ENCODE peak calls at places on chromosome X, in six cellular contexts. F is heart left ventricle, E is AG04449, S is kidney, Q is neural progenitor cell, T is colonic mucosa. C is an unnamed sample.
A peak's percentile ranks its signal among the peaks of the same experiment; 100 is the strongest.

GRCh38 chrX:96591418-96591817 is 93.2 kb upstream of the DIAPH2 start:
- DNase-seq in F (no peak), S (no peak), Q (no peak), T (no peak), E (no peak), C (peak; percentile 32)

GRCh38 chrX:39899876-39900787 is 197.6 kb downstream of the BCOR start:
- DNase-seq in T (no peak), S (no peak), E (no peak), F (no peak), Q (no peak), C (peak; percentile 79)

GRCh38 chrX:110600745-110601310 is 194.8 kb downstream of the CHRDL1 start:
- DNase-seq in T (no peak), Q (no peak), S (no peak), F (no peak), E (no peak), C (no peak)

GRCh38 chrX:18995216-18995615 is 11.3 kb upstream of the PHKA2 start:
- DNase-seq in Q (no peak), E (peak; percentile 34), T (no peak), S (no peak), F (no peak), C (peak; percentile 27)

GRCh38 chrX:132676561-132677186 is 187.8 kb upstream of the MBNL3 start:
- DNase-seq in E (no peak), F (no peak), Q (peak; percentile 31), S (no peak), T (no peak), C (no peak)

GRCh38 chrX:80808854-80809493 is 703 bp downstream of the BRWD3 start:
- DNase-seq in T (peak; percentile 41), E (no peak), S (no peak), Q (peak; percentile 23), F (peak; percentile 25), C (no peak)

GRCh38 chrX:137071596-137071995 is 37.8 kb upstream of the GPR101 start:
- DNase-seq in T (no peak), Q (no peak), F (no peak), S (no peak), E (no peak), C (no peak)

GRCh38 chrX:137549846-137550534 is 15.9 kb upstream of the ZIC3 start:
- DNase-seq in Q (peak; percentile 77), E (no peak), T (no peak), F (no peak), S (no peak), C (no peak)

GRCh38 chrX:9957743-9958142 is 9.4 kb upstream of the CLDN34 start:
- DNase-seq in E (no peak), Q (no peak), F (no peak), S (no peak), T (no peak), C (no peak)

GRCh38 chrX:46340696-46341095 is 204.5 kb downstream of the ZNF674 start:
- DNase-seq in E (no peak), F (no peak), Q (no peak), T (no peak), S (no peak), C (no peak)

GRCh38 chrX:107716816-107717700 is 58.5 kb downstream of the TSC22D3 start:
- DNase-seq in S (peak; percentile 96), F (peak; percentile 87), T (peak; percentile 89), E (no peak), Q (peak; percentile 69), C (no peak)

GRCh38 chrX:31715675-31716074 is 643.8 kb upstream of the FTHL17 start:
- DNase-seq in F (no peak), E (no peak), T (no peak), S (no peak), Q (no peak), C (no peak)

GRCh38 chrX:102042706-102043325 is 82.7 kb upstream of the TCEAL2 start:
- DNase-seq in E (peak; percentile 0), F (no peak), S (peak; percentile 19), Q (no peak), T (no peak), C (no peak)

GRCh38 chrX:153885968-153886903 is at the start of gene L1CAM:
- DNase-seq in Q (peak; percentile 64), E (no peak), S (peak; percentile 68), T (no peak), F (no peak), C (no peak)

GRCh38 chrX:108735087-108735679 is 1.2 kb downstream of the IRS4 start:
- DNase-seq in T (no peak), E (no peak), S (peak; percentile 69), F (no peak), Q (peak; percentile 60), C (no peak)

GRCh38 chrX:68997911-68998310 is 167.3 kb downstream of the PJA1 start:
- DNase-seq in T (peak; percentile 52), S (peak; percentile 83), F (peak; percentile 73), Q (no peak), E (no peak), C (no peak)

GRCh38 chrX:12237131-12237530 is 98.9 kb downstream of the FRMPD4 start:
- DNase-seq in S (no peak), E (no peak), F (no peak), T (no peak), Q (no peak), C (no peak)

GRCh38 chrX:42027367-42028025 is 104.1 kb upstream of the CASK start:
- DNase-seq in F (no peak), E (no peak), Q (no peak), T (no peak), S (no peak), C (no peak)

GRCh38 chrX:45807572-45808425 is 607.1 kb upstream of the DIPK2B start:
- DNase-seq in T (no peak), Q (peak; percentile 32), S (no peak), E (peak; percentile 16), F (no peak), C (peak; percentile 72)

GRCh38 chrX:105552395-105552794 is 269.9 kb upstream of the NRK start:
- DNase-seq in T (no peak), Q (no peak), S (no peak), E (no peak), F (no peak), C (no peak)

GRCh38 chrX:53280703-53281320 is 572 bp downstream of the IQSEC2 start:
- DNase-seq in Q (peak; percentile 27), S (peak; percentile 80), F (peak; percentile 61), E (no peak), T (peak; percentile 45), C (no peak)

DNA sequence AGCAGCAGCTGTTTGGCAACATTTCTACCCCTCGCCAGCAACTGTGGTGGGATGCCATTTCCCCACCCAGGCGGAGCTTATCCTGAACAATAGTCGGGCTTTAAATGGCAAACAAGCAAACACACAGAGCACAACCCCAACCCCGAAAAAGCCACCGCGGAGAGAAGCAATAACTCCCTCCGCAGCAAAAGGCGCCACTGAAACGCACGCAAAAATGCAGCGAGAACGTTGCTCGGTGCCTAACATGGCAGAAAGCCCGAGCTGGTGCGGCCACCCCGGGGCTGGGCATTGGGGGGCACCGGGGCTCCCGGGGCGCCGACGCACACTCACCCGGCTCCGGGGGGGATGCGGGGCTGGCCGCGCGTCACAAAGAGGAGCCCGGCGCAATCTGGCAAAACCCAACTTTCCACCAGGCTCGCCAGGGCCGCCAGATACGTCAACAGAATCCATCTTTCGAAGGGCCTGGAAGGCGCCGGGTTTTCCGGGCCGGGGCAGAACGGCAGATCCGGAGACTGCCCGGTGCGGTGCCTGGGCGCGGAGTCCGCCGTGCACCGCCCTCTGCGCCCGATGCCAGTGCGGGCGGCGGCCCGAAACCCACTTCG is 818 bp downstream of the RAI2 start:
- DNase-seq in F (no peak), T (no peak), E (no peak), S (peak; percentile 73), Q (peak; percentile 39), C (no peak)
- H3K4me3 ChIP-seq in F (peak overlapping the region; percentile 79), T (peak overlapping the region; percentile 31), E (peak overlapping the region; percentile 18), S (peak overlapping the region; percentile 44), Q (peak overlapping the region; percentile 58), C (peak overlapping the region; percentile 25)

DNA sequence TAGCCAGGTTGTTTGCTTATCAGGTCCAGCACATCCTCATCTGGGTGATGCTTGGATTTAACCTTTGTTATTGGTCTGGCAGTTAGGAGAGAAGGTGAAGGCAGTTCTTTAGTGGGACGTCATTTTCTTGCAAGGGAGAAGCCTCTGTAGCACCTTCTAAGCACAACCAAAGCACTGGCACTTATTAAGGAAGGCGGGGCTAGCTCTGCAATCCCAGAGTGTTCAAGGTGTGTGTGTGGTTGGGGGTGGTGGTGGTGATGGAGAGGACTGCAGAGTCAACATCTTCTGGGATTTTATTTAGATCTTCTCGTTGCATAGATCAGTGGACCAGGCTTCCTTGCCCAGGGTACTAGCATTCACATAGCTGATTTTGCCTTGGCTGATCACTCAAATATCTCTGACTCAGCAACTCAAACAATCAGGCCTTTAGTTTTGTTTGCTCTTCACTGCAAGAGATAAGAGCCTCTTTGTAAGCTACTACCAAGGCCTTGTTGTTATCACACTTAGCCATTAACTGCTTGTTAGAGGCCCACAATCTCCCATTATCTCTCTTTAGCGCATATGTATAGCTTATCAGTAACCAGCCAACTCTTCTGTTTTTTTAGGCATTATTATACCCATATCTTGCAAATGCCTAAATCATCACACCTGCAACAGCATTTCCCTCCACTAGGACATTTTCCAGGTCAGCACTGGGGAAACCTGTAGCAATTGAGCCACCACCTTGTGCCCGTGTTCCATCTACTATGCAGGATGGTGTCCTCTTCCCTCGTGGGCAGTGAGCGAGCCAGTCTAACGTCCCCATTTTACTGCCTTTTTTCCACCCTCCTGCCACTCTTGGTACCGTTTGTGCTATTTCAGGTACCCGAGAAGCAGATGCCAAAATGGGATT is 36.5 kb upstream of the LINC00632 start:
- DNase-seq in S (no peak), E (no peak), T (no peak), F (no peak), Q (no peak), C (no peak)
- TF ChIP-seq CTCF in S (no peak), E (no peak), T (no peak), F (no peak), Q (no peak), C (no peak)

GRCh38 chrX:22329783-22330182 is 57.1 kb downstream of the CBLL2 start:
- DNase-seq in S (no peak), Q (no peak), T (no peak), F (no peak), E (no peak), C (no peak)

GRCh38 chrX:22320236-22320635 is 47.5 kb downstream of the CBLL2 start:
- DNase-seq in Q (peak; percentile 76), E (no peak), S (no peak), T (no peak), F (no peak), C (no peak)

GRCh38 chrX:22323541-22323940 is 50.8 kb downstream of the CBLL2 start:
- DNase-seq in Q (no peak), F (no peak), E (no peak), T (no peak), S (no peak), C (no peak)

GRCh38 chrX:22325091-22325490 is 52.4 kb downstream of the CBLL2 start:
- DNase-seq in F (no peak), Q (no peak), T (no peak), E (peak; percentile 21), S (no peak), C (no peak)
- H3K4me3 ChIP-seq in F (no peak overlapping the region), Q (no peak overlapping the region), T (no peak overlapping the region), E (no peak overlapping the region), S (no peak overlapping the region), C (no peak overlapping the region)

DNA sequence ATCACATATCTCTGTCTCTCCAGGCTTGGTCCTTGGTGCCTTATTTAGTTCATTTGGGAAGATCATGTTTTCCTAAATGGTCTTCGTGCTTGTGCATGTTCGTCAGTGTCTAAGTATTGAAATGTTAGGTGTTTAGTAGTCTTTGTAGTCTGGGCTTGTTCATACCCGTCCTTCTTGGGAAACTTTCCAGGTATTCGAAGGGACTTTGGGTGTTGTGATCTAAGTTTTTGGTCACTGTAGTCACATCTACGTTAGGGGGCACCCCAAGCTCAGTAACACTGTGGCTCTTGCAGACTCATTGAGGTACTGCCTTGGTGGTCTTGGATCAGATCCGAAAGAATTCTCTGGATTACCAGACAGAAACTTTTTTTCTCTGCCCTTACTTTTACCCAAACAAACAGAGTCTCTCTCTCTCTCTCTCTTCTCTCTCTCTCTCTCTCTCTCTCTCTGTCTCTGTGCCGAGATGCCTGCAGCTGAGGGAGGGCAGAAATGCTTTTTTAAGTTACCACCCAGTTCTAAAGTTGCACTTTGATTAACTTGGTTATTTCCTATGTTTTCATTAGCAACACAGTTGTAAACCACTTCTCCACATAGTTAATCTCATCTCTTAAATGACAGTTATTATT is 67.6 kb upstream of the SLC7A3 start:
- DNase-seq in T (peak; percentile 19), S (no peak), F (no peak), Q (peak; percentile 69), E (no peak), C (no peak)
- TF ChIP-seq CTCF in T (no peak), S (peak; percentile 3), F (no peak), Q (peak; percentile 60), E (peak; percentile 16), C (peak; percentile 35)